ENCODE peak calls at places on chromosomes 13 and 19, in nine cellular contexts. I is uterus, P is lower leg skin, H is GM12864, Q is H1, K is body of pancreas, Y is colonic mucosa, J is cardiac muscle cell, W is hepatocyte. S is an unnamed sample.

GRCh38 chr13:96671073-96671472 is 323.2 kb downstream of the OXGR1 start:
- DNase-seq in I (no peak), P (no peak), H (no peak), Q (no peak), K (no peak), Y (no peak), J (no peak), W (no peak), S (peak)

GRCh38 chr13:110915874-110916670 is 1.2 kb upstream of the ANKRD10 start:
- DNase-seq in I (no peak), P (no peak), H (no peak), Q (no peak), K (no peak), Y (no peak), J (no peak), W (peak), S (peak)

GRCh38 chr19:16375936-16376185 is 51.2 kb downstream of the KLF2 start:
- DNase-seq in I (no peak), P (no peak), H (no peak), Q (no peak), K (no peak), Y (no peak), J (no peak), W (no peak), S (no peak)

GRCh38 chr13:84972907-84973306 is 826.3 kb downstream of the SLITRK6 start:
- DNase-seq in I (no peak), P (no peak), H (no peak), Q (no peak), K (no peak), Y (no peak), J (no peak), W (no peak), S (no peak)

GRCh38 chr13:23736541-23736940 is 152.7 kb downstream of the MIPEP start:
- DNase-seq in I (no peak), P (no peak), H (no peak), Q (no peak), K (no peak), Y (no peak), J (no peak), W (no peak), S (no peak)

GRCh38 chr19:45474941-45475516 is 7.2 kb downstream of the FOSB start:
- DNase-seq in I (no peak), P (no peak), H (no peak), Q (no peak), K (no peak), Y (no peak), J (no peak), W (peak), S (peak)

GRCh38 chr13:113534236-113534860 is 43.8 kb upstream of the DCUN1D2 start:
- DNase-seq in I (no peak), P (no peak), H (no peak), Q (no peak), K (no peak), Y (no peak), J (no peak), W (no peak), S (no peak)

GRCh38 chr13:51906581-51906980 is 44.8 kb downstream of the CCDC70 start:
- DNase-seq in I (no peak), P (no peak), H (no peak), Q (no peak), K (peak), Y (no peak), J (no peak), W (no peak), S (no peak)

GRCh38 chr13:46757640-46758039 is 39.3 kb downstream of the ESD start:
- DNase-seq in I (no peak), P (no peak), H (no peak), Q (no peak), K (no peak), Y (no peak), J (no peak), W (no peak), S (no peak)

GRCh38 chr19:39413269-39413902 is 917 bp downstream of the PLEKHG2 start:
- DNase-seq in I (peak), P (peak), H (no peak), Q (peak), K (peak), Y (peak), J (peak), W (peak), S (peak)

GRCh38 chr13:23349127-23349897 is 84.2 kb downstream of the SACS start:
- DNase-seq in I (no peak), P (peak), H (no peak), Q (no peak), K (no peak), Y (no peak), J (no peak), W (no peak), S (peak)

GRCh38 chr19:57269515-57270250 is 10.6 kb upstream of the ZNF460 start:
- DNase-seq in I (no peak), P (no peak), H (no peak), Q (no peak), K (no peak), Y (no peak), J (no peak), W (peak), S (peak)

GRCh38 chr13:61695147-61695546 is 279.5 kb upstream of the PCDH20 start:
- DNase-seq in I (no peak), P (no peak), H (no peak), Q (no peak), K (no peak), Y (no peak), J (no peak), W (no peak), S (no peak)

GRCh38 chr19:5651361-5651760 is 28.5 kb downstream of the SAFB start:
- DNase-seq in I (no peak), P (no peak), H (no peak), Q (no peak), K (no peak), Y (no peak), J (no peak), W (no peak), S (no peak)

GRCh38 chr13:102902789-102903347 is 57.0 kb downstream of the ERCC5 start:
- DNase-seq in I (no peak), P (no peak), H (no peak), Q (peak), K (no peak), Y (no peak), J (peak), W (peak), S (no peak)

GRCh38 chr13:111211789-111212516 is 96.8 kb downstream of the ARHGEF7 start:
- DNase-seq in I (no peak), P (no peak), H (no peak), Q (no peak), K (no peak), Y (no peak), J (peak), W (no peak), S (no peak)

GRCh38 chr19:27746691-27747380 is 1466.1 kb downstream of the UQCRFS1 start:
- DNase-seq in I (no peak), P (peak), H (no peak), Q (peak), K (peak), Y (peak), J (peak), W (no peak), S (peak)

GRCh38 chr19:43636121-43636683 is 3.4 kb downstream of the CADM4 start:
- DNase-seq in I (no peak), P (no peak), H (no peak), Q (peak), K (no peak), Y (no peak), J (no peak), W (no peak), S (no peak)

GRCh38 chr19:8180018-8180417 is 29.2 kb upstream of the CERS4 start:
- DNase-seq in I (no peak), P (no peak), H (no peak), Q (no peak), K (no peak), Y (no peak), J (no peak), W (no peak), S (no peak)

GRCh38 chr13:113794764-113795173 is 35.7 kb downstream of the TMEM255B start:
- DNase-seq in I (no peak), P (no peak), H (no peak), Q (no peak), K (no peak), Y (no peak), J (no peak), W (no peak), S (no peak)

GRCh38 chr13:29993196-29993595 is 142.8 kb upstream of the UBL3 start:
- DNase-seq in I (no peak), P (no peak), H (no peak), Q (no peak), K (no peak), Y (no peak), J (no peak), W (no peak), S (no peak)
- TF ChIP-seq CTCF in I (no peak), P (no peak), H (no peak), Q (peak), K (no peak), Y (no peak), J (no peak), W (no peak), S (no peak)

DNA sequence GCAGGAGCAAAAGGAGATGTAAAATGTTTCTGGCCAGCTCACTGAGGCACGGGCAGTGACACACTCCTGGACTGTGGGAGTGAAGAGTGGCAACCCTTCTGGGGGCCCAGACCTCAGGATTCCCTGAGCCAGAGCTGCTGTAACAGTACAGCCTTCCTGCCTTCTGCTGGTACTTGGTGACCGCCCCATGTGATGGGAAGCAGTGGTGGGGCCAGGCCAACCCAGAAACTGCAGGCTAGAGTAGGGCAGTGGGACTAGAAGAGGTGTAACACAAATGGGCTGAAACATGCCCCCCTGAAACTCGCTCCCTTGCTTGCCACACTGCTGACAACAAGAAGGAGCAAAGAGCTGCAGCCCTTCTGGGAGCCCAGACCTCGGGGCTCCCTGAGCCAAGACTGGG is 217.1 kb upstream of the TRPC4 start:
- DNase-seq in I (no peak), P (no peak), H (no peak), Q (no peak), K (no peak), Y (no peak), J (no peak), W (no peak), S (no peak)
- H3K4me3 ChIP-seq in I (no peak), P (no peak), H (no peak), Q (no peak), K (no peak), Y (no peak), J (no peak), W (no peak), S (no peak)

DNA sequence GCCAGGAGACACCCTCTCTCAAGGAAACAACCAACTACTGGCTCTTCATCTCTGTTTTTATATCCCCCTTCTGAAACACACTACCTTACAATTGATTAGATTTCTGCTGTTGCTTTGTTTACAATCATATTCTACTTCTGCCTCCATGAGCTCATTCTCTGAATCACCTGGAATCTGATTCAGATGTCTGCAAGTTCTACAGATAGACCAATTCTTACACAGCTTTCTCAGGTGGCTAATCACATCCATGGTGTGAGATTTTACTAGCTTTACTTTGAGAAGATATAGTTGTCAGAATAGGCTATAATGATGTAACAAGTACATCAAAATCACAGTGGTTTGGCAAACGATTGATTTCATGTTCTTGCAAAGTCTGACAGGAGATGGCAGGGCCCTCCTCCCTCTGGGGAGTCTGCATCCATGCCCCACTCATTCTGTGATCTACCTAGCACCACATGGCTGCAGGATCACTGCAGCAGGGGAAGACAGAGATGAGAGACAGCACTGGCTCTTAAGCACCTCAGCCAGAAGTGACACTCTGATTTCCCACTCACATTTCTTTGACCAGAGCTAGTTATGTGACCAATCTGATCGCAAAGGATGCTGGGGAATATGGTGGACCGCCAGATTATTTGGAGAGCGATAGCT is 243.7 kb downstream of the FOXO1 start:
- DNase-seq in I (no peak), P (no peak), H (no peak), Q (no peak), K (no peak), Y (no peak), J (no peak), W (no peak), S (no peak)
- TF ChIP-seq CTCF in I (no peak), P (no peak), H (no peak), Q (no peak), K (no peak), Y (no peak), J (no peak), W (no peak), S (no peak)

GRCh38 chr19:42079276-42079669 is 3.3 kb downstream of the ZNF574 start:
- DNase-seq in I (no peak), P (no peak), H (no peak), Q (no peak), K (no peak), Y (no peak), J (no peak), W (no peak), S (no peak)
- H3K4me3 ChIP-seq in I (no peak), P (no peak), H (no peak), Q (no peak), K (no peak), Y (no peak), J (no peak), W (no peak), S (no peak)

GRCh38 chr13:98066636-98067035 is 76.3 kb upstream of the FARP1 start:
- DNase-seq in I (no peak), P (no peak), H (no peak), Q (no peak), K (no peak), Y (no peak), J (no peak), W (no peak), S (no peak)

GRCh38 chr13:98068511-98068910 is 74.4 kb upstream of the FARP1 start:
- DNase-seq in I (no peak), P (no peak), H (no peak), Q (no peak), K (no peak), Y (no peak), J (no peak), W (no peak), S (no peak)

GRCh38 chr13:98071316-98071715 is 71.6 kb upstream of the FARP1 start:
- DNase-seq in I (no peak), P (no peak), H (no peak), Q (no peak), K (no peak), Y (no peak), J (no peak), W (no peak), S (no peak)

GRCh38 chr13:98060282-98060681 is 82.6 kb upstream of the FARP1 start:
- DNase-seq in I (no peak), P (no peak), H (no peak), Q (no peak), K (no peak), Y (no peak), J (no peak), W (no peak), S (no peak)

GRCh38 chr13:98065468-98065867 is 77.4 kb upstream of the FARP1 start:
- DNase-seq in I (no peak), P (no peak), H (no peak), Q (no peak), K (peak), Y (no peak), J (no peak), W (no peak), S (no peak)
- TF ChIP-seq CTCF in I (no peak), P (no peak), H (no peak), Q (no peak), K (no peak), Y (no peak), J (no peak), W (peak), S (no peak)